ENCODE peak calls at places on chromosomes 6 and 20, in four cellular contexts. K is IMR-90, F is mesenchymal stem cell, L is neuronal stem cell. V is an unnamed sample.

GRCh38 chr6:24818346-24818745 is 19.6 kb upstream of the ARMH2 start:
- DNase-seq in K (no peak), F (no peak), L (no peak), V (no peak)

GRCh38 chr6:145948878-145949613 is 15.1 kb downstream of the SHPRH start:
- DNase-seq in K (no peak), F (no peak), L (no peak), V (no peak)

GRCh38 chr6:44634321-44634720 is 246.8 kb downstream of the CDC5L start:
- DNase-seq in K (no peak), F (no peak), L (no peak), V (no peak)

GRCh38 chr6:46501136-46502089 is 10.2 kb upstream of the RCAN2 start:
- DNase-seq in K (no peak), F (no peak), L (no peak), V (no peak)

GRCh38 chr6:34132486-34133185 is 13.3 kb downstream of the GRM4 start:
- DNase-seq in K (peak; percentile 23), F (peak; percentile 42), L (peak; percentile 71), V (no peak)

GRCh38 chr6:49269190-49269589 is 193.9 kb downstream of the MMUT start:
- DNase-seq in K (peak; percentile 2), F (no peak), L (no peak), V (no peak)

GRCh38 chr6:132227937-132228336 is 173.3 kb downstream of the MOXD1 start:
- DNase-seq in K (peak; percentile 96), F (peak; percentile 80), L (no peak), V (no peak)

GRCh38 chr6:27130668-27131428 is 116.7 kb upstream of the PRSS16 start:
- DNase-seq in K (no peak), F (no peak), L (no peak), V (no peak)

GRCh38 chr6:20686142-20686541 is 151.9 kb downstream of the CDKAL1 start:
- DNase-seq in K (no peak), F (no peak), L (no peak), V (no peak)

GRCh38 chr6:2469428-2469827 is 224.0 kb upstream of the GMDS start:
- DNase-seq in K (no peak), F (no peak), L (no peak), V (no peak)
- H2BK120ac ChIP-seq in K (no peak overlapping the region), F (no peak overlapping the region), L (no peak overlapping the region), V (no peak overlapping the region)

DNA sequence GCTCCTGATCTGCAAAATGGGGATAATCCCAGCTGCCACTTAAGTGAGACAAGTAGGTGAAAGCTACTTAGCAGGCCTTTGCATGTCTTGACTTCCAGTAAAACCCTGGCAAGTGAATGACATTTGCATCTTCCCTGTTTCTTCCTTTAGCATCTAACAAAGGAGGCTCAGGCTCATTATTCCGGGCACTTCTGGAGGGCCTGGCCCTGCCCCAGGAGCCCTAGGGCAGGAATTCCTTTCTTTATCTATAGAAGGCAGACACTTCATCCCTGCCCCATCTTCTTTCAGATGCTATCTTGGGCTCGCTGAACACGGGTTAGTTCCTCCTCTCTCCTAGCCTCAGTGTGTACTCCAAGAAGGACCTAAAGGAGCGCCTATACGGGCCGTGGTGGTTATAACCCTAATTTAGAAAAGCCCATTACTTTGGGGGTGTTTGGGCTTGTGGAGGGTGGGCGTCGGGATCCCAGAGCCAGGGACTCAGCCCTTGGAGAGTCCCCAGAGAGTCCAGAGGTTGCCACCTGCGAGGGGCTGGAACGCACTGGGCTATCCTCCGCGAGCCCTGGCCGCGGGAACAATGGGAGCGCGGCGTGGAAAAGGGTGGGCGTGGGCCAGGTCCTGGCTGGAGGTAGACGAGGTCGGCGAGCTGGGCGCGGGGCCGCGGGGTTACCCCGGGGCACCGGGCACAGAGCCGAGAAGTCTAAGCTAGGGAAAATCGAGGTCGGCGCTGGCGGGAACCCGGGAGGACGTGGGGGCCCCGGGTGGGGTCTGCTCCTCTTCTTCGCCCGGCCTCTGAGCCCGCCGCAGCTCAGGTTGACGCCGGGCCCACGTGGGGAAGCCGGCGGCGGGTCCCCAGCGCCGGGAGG is 62.7 kb upstream of the EPB41L1 start:
- DNase-seq in K (no peak), F (no peak), L (peak; percentile 57), V (peak; percentile 70)
- H4K8ac ChIP-seq in K (no peak overlapping the region), F (no peak overlapping the region), L (peak overlapping the region; percentile 43), V (peak overlapping the region; percentile 29)

GRCh38 chr6:39192736-39193135 is 36.5 kb downstream of the KCNK5 start:
- DNase-seq in K (no peak), F (no peak), L (no peak), V (no peak)
- H2BK120ac ChIP-seq in K (no peak overlapping the region), F (no peak overlapping the region), L (no peak overlapping the region), V (no peak overlapping the region)

GRCh38 chr6:164210323-164210722 is 795.8 kb downstream of the QKI start:
- DNase-seq in K (no peak), F (no peak), L (no peak), V (no peak)
- H4K8ac ChIP-seq in K (no peak overlapping the region), F (no peak overlapping the region), L (no peak overlapping the region), V (no peak overlapping the region)

GRCh38 chr6:76719449-76719848 is 647.0 kb upstream of the IMPG1 start:
- DNase-seq in K (no peak), F (no peak), L (no peak), V (no peak)
- H2BK120ac ChIP-seq in K (no peak overlapping the region), F (no peak overlapping the region), L (no peak overlapping the region), V (no peak overlapping the region)

DNA sequence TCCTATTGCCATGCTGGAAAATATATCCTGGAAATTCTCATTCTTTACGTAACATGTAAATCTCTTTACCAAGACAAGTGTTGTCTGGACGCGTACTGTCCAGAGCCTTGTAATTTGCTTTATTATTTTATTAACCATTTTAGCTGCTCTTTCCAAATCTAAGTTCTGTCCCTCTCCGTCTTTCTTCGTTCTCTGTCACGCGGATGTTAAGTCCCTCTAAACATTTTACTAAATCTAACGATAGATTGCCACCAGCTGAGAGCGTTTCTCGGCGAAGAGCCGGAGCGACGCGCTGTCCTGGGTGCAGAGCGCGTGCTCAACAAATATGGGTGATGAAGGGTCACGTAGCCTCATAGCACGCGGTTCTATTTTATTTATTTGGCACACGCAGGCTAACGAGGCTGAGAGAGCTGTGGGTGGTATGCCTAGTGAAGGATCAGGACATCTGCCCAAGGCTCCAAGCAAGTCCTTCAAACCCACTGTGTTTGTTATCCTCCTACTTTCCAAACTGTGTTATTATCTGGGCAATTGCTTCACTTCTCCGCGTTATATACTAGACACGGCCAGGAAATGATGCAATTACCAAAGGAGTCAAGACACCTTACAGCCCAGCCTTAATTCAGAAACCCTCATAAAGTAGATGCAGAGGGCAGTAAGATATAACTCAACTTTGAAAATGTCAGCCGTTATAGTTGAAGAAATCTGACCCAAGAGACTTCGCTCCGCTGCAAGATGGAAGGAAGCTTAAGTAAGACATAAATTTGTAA is 10.0 kb upstream of the NCOA7 start:
- DNase-seq in K (peak; percentile 78), F (peak; percentile 85), L (peak; percentile 30), V (peak; percentile 55)
- H4K8ac ChIP-seq in K (peak overlapping the region; percentile 11), F (no peak overlapping the region), L (no peak overlapping the region), V (peak overlapping the region; percentile 60)

DNA sequence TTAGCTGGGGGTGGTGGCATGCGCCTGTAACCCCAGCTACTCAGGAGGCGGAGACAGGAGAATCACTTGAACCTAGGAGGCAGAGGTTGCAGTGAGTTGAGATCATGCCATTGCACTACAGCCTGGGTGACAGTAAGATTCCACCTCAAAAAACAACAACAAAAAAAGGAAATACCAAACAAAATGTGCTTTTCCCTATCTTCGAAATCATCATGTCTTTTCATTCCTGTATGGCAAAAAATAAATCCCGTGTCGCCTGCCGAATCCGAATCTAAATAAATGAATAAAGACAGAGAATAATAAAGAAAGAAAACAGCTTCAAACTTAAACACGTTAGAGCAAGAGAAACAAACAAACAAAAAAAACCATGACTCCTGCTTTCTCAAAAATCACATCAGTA is 11.8 kb downstream of the B4GALT5 start:
- DNase-seq in K (no peak), F (no peak), L (no peak), V (no peak)
- H2BK120ac ChIP-seq in K (no peak overlapping the region), F (no peak overlapping the region), L (no peak overlapping the region), V (no peak overlapping the region)

GRCh38 chr6:87154641-87155271 is 609 bp upstream of the ZNF292 start:
- DNase-seq in K (peak; percentile 85), F (peak; percentile 91), L (no peak), V (no peak)
- H4K8ac ChIP-seq in K (peak overlapping the region; percentile 64), F (peak overlapping the region; percentile 33), L (no peak overlapping the region), V (peak overlapping the region; percentile 97)

GRCh38 chr20:3174442-3175263 is 1.3 kb upstream of the LZTS3 start:
- DNase-seq in K (peak; percentile 11), F (peak; percentile 20), L (no peak), V (peak; percentile 31)
- H2BK120ac ChIP-seq in K (no peak overlapping the region), F (no peak overlapping the region), L (no peak overlapping the region), V (no peak overlapping the region)

GRCh38 chr20:61739086-61739831 is 326.4 kb downstream of the TAF4 start:
- DNase-seq in K (no peak), F (no peak), L (no peak), V (no peak)

GRCh38 chr20:61737346-61737745 is 328.3 kb downstream of the TAF4 start:
- DNase-seq in K (no peak), F (no peak), L (no peak), V (no peak)

GRCh38 chr20:61738601-61739069 is 327.0 kb downstream of the TAF4 start:
- DNase-seq in K (no peak), F (no peak), L (no peak), V (no peak)

GRCh38 chr20:61737812-61738443 is 327.8 kb downstream of the TAF4 start:
- DNase-seq in K (no peak), F (no peak), L (no peak), V (no peak)

GRCh38 chr20:61739832-61740118 is 325.9 kb downstream of the TAF4 start:
- DNase-seq in K (no peak), F (no peak), L (no peak), V (no peak)
- H4K8ac ChIP-seq in K (no peak overlapping the region), F (no peak overlapping the region), L (no peak overlapping the region), V (no peak overlapping the region)